ENCODE peak calls at places on chromosomes 7 and 10, in ten cellular contexts. E is D341Med; P is cerebellar nuclear complex; N is Peyer's patch; G is 8988T; L is caudate nucleus; Z is endothelial cell; U is activated CD4-positive, alpha-beta T cell treated with anti-CD3 and anti-CD28 coated beads, Interleukin-2, amount 10 ng/mL, durations not matched to agents 7 days and 5 days; D is retina; V is stimulated activated CD8-positive, alpha-beta memory T cell treated with anti-CD3 and anti-CD28 coated beads, Interleukin-4, amount 100 ng/mL, for 1 hour. K is an unnamed sample.

GRCh38 chr10:29617880-29618340 is 16.9 kb downstream of the SVIL start:
- DNase-seq in E (no peak), P (no peak), N (no peak), G (no peak), L (no peak), Z (no peak), U (no peak), D (no peak), V (no peak), K (peak)

GRCh38 chr7:132065973-132066611 is 509.7 kb upstream of the PODXL start:
- DNase-seq in E (no peak), P (no peak), N (no peak), G (no peak), L (no peak), Z (no peak), U (no peak), D (peak), V (no peak), K (no peak)

GRCh38 chr7:139842414-139843210 is 13.5 kb downstream of the TBXAS1 start:
- DNase-seq in E (no peak), P (no peak), N (no peak), G (no peak), L (no peak), Z (no peak), U (no peak), D (no peak), V (no peak), K (no peak)

GRCh38 chr10:18681971-18682403 is 22.8 kb downstream of the ARL5B start:
- DNase-seq in E (no peak), P (no peak), N (no peak), G (no peak), L (no peak), Z (no peak), U (no peak), D (no peak), V (no peak), K (no peak)

GRCh38 chr10:78758176-78758575 is 310.6 kb upstream of the ZMIZ1 start:
- DNase-seq in E (no peak), P (no peak), N (no peak), G (no peak), L (no peak), Z (no peak), U (no peak), D (no peak), V (no peak), K (no peak)

GRCh38 chr7:146175716-146176115 is 59.1 kb downstream of the CNTNAP2 start:
- DNase-seq in E (no peak), P (no peak), N (no peak), G (no peak), L (no peak), Z (no peak), U (no peak), D (no peak), V (no peak), K (no peak)

GRCh38 chr7:90261441-90261840 is 16.5 kb downstream of the CFAP69 start:
- DNase-seq in E (no peak), P (no peak), N (no peak), G (no peak), L (no peak), Z (no peak), U (no peak), D (no peak), V (no peak), K (no peak)

GRCh38 chr7:55173671-55174070 is 154.9 kb downstream of the EGFR start:
- DNase-seq in E (no peak), P (no peak), N (no peak), G (no peak), L (no peak), Z (no peak), U (no peak), D (no peak), V (no peak), K (no peak)

GRCh38 chr10:46318808-46319207 is 32.0 kb downstream of the ANTXRL start:
- DNase-seq in E (no peak), P (no peak), N (no peak), G (no peak), L (no peak), Z (no peak), U (no peak), D (no peak), V (no peak), K (no peak)

GRCh38 chr7:130896898-130897514 is 163.0 kb upstream of the KLF14 start:
- DNase-seq in E (peak), P (no peak), N (peak), G (no peak), L (peak), Z (peak), U (peak), D (peak), V (peak), K (peak)

GRCh38 chr7:31724696-31725095 is 37.7 kb downstream of the PPP1R17 start:
- DNase-seq in E (no peak), P (no peak), N (no peak), G (no peak), L (no peak), Z (no peak), U (no peak), D (no peak), V (no peak), K (no peak)

K was measured in SK-N-SH.